ENCODE peak calls at places on chromosome 5, in six cellular contexts. U is PC-3, V is HEK293T, P is left ventricle myocardium inferior, F is H7, L is RPMI8226. I is an unnamed sample.

GRCh38 chr5:7856855-7857254 is 5.9 kb upstream of the CFAP90 start:
- DNase-seq in U (peak), V (peak), P (no peak), F (peak), L (peak), I (peak)

GRCh38 chr5:122121782-122122465 is 7.4 kb upstream of the ZNF474 start:
- DNase-seq in U (peak), V (no peak), P (no peak), F (no peak), L (no peak), I (no peak)

GRCh38 chr5:156329197-156329611 is 2.2 kb downstream of the SGCD start:
- DNase-seq in U (no peak), V (no peak), P (peak), F (no peak), L (no peak), I (no peak)

GRCh38 chr5:159639590-159639989 is 276.7 kb upstream of the ADRA1B start:
- DNase-seq in U (no peak), V (no peak), P (no peak), F (no peak), L (no peak), I (no peak)

GRCh38 chr5:23631283-23632045 is 124.1 kb downstream of the PRDM9 start:
- DNase-seq in U (peak), V (no peak), P (no peak), F (no peak), L (no peak), I (no peak)

GRCh38 chr5:110038297-110038997 is 348.7 kb downstream of the MAN2A1 start:
- DNase-seq in U (no peak), V (no peak), P (no peak), F (no peak), L (no peak), I (no peak)

GRCh38 chr5:117888688-117889087 is 1099.7 kb downstream of the DTWD2 start:
- DNase-seq in U (no peak), V (no peak), P (no peak), F (no peak), L (peak), I (peak)

GRCh38 chr5:168317096-168317520 is 25.7 kb downstream of the WWC1 start:
- DNase-seq in U (no peak), V (no peak), P (no peak), F (no peak), L (no peak), I (no peak)

GRCh38 chr5:137248476-137248970 is 250.6 kb downstream of the SPOCK1 start:
- DNase-seq in U (no peak), V (no peak), P (no peak), F (no peak), L (no peak), I (no peak)

GRCh38 chr5:87300744-87301143 is 33.1 kb downstream of the RASA1 start:
- DNase-seq in U (peak), V (peak), P (no peak), F (no peak), L (no peak), I (no peak)

GRCh38 chr5:95631991-95632675 is 12.2 kb downstream of the GPR150 start:
- DNase-seq in U (peak), V (no peak), P (no peak), F (no peak), L (peak), I (peak)

GRCh38 chr5:132427285-132428146 is 58.0 kb downstream of the SLC22A5 start:
- DNase-seq in U (peak), V (no peak), P (peak), F (peak), L (peak), I (peak)